ENCODE peak calls at places on chromosome 20, in five cellular contexts. S is HepG2, A is GM12878, W is upper lobe of left lung, E is K562. O is an unnamed sample.

GRCh38 chr20:4065405-4065841 is 50.1 kb upstream of the RNF24 start:
- ATAC-seq in S (no peak), W (no peak), A (no peak), E (no peak), O (peak; percentile 29)

GRCh38 chr20:20435453-20435852 is 67.5 kb downstream of the INSM1 start:
- ATAC-seq in E (no peak), W (no peak), S (peak; percentile 33), A (peak; percentile 60), O (no peak)

GRCh38 chr20:53925651-53926401 is 144.6 kb downstream of the BCAS1 start:
- ATAC-seq in A (peak; percentile 2), S (peak; percentile 18), E (no peak), W (no peak), O (no peak)

GRCh38 chr20:4925842-4926530 is 75.3 kb downstream of the SLC23A2 start:
- ATAC-seq in A (no peak), S (peak; percentile 43), E (no peak), W (peak; percentile 72), O (peak; percentile 90)

GRCh38 chr20:19769516-19769915 is 11.5 kb downstream of the RIN2 start:
- ATAC-seq in E (no peak), A (no peak), S (no peak), W (no peak), O (no peak)

GRCh38 chr20:51440589-51440988 is 101.9 kb downstream of the NFATC2 start:
- ATAC-seq in W (no peak), A (peak; percentile 78), S (no peak), E (no peak), O (no peak)

GRCh38 chr20:25081730-25082497 is at the start of gene VSX1:
- ATAC-seq in W (no peak), A (no peak), S (no peak), E (no peak), O (no peak)

GRCh38 chr20:55052464-55052863 is 577.1 kb downstream of the DOK5 start:
- ATAC-seq in E (no peak), W (no peak), A (peak; percentile 80), S (no peak), O (no peak)

GRCh38 chr20:44218441-44218840 is 7.9 kb upstream of the OSER1 start:
- ATAC-seq in A (no peak), W (no peak), E (no peak), S (no peak), O (no peak)

GRCh38 chr20:55174172-55174571 is 698.8 kb downstream of the DOK5 start:
- ATAC-seq in W (no peak), S (no peak), E (no peak), A (no peak), O (no peak)

GRCh38 chr20:2899243-2899642 is 26.0 kb downstream of the PTPRA start:
- ATAC-seq in W (no peak), A (peak; percentile 80), S (no peak), E (no peak), O (no peak)

GRCh38 chr20:41205313-41205712 is 68.0 kb downstream of the PLCG1 start:
- ATAC-seq in A (no peak), W (no peak), S (no peak), E (no peak), O (no peak)

GRCh38 chr20:49697071-49697470 is 16.6 kb downstream of the B4GALT5 start:
- ATAC-seq in W (no peak), E (no peak), A (no peak), S (peak; percentile 31), O (no peak)

GRCh38 chr20:25083773-25084615 is 2.1 kb upstream of the VSX1 start:
- ATAC-seq in S (no peak), W (peak; percentile 39), A (no peak), E (no peak), O (no peak)

GRCh38 chr20:52493177-52493711 is 301.7 kb upstream of the ZFP64 start:
- ATAC-seq in W (peak; percentile 58), E (no peak), A (no peak), S (no peak), O (no peak)

GRCh38 chr20:63141531-63141930 is 74.4 kb downstream of the YTHDF1 start:
- ATAC-seq in W (no peak), E (no peak), A (no peak), S (no peak), O (no peak)

GRCh38 chr20:33654680-33655161 is 7.4 kb upstream of the C20orf144 start:
- ATAC-seq in A (no peak), W (no peak), S (peak; percentile 0), E (peak; percentile 26), O (no peak)

GRCh38 chr20:23967616-23967979 is 21.0 kb downstream of the GGTLC1 start:
- ATAC-seq in W (no peak), S (no peak), A (no peak), E (no peak), O (no peak)

GRCh38 chr20:20823469-20823868 is 111.0 kb upstream of the RALGAPA2 start:
- ATAC-seq in A (no peak), E (no peak), S (no peak), W (peak; percentile 49), O (peak; percentile 44)

GRCh38 chr20:62303327-62304226 is 780 bp downstream of the ADRM1 start:
- ATAC-seq in W (peak; percentile 2), E (peak; percentile 5), A (peak; percentile 2), S (peak; percentile 62), O (no peak)

GRCh38 chr20:46063652-46064054 is 26.1 kb downstream of the NCOA5 start:
- ATAC-seq in S (no peak), E (no peak), A (peak; percentile 69), W (no peak), O (no peak)

GRCh38 chr20:19583532-19584175 is 174.4 kb upstream of the RIN2 start:
- ATAC-seq in E (peak; percentile 92), W (peak; percentile 83), A (peak; percentile 87), S (peak; percentile 89), O (peak; percentile 49)

GRCh38 chr20:22575087-22575721 is 9.2 kb downstream of the FOXA2 start:
- ATAC-seq in W (no peak), S (no peak), E (no peak), A (peak; percentile 74), O (no peak)

GRCh38 chr20:22575737-22576136 is 8.6 kb downstream of the FOXA2 start:
- ATAC-seq in S (no peak), E (no peak), A (no peak), W (no peak), O (no peak)

GRCh38 chr20:22572491-22572890 is 11.9 kb downstream of the FOXA2 start:
- ATAC-seq in E (no peak), A (no peak), W (peak; percentile 22), S (no peak), O (no peak)

GRCh38 chr20:22576273-22576672 is 8.1 kb downstream of the FOXA2 start:
- ATAC-seq in E (no peak), A (no peak), S (no peak), W (no peak), O (no peak)

GRCh38 chr20:22574545-22575086 is 9.8 kb downstream of the FOXA2 start:
- ATAC-seq in S (no peak), A (peak; percentile 43), E (no peak), W (no peak), O (no peak)
- H3K4me1 ChIP-seq in S (peaks cover 83% of the 10 kb centered on the region), A (peaks cover 17% of the 10 kb centered on the region), E (peaks cover 12% of the 10 kb centered on the region), W (peaks cover 28% of the 10 kb centered on the region), O (peaks cover 26% of the 10 kb centered on the region)

GRCh38 chr20:59006167-59006863 is 739 bp downstream of the CTSZ start:
- ATAC-seq in E (peak; percentile 18), A (peak; percentile 5), S (peak; percentile 27), W (peak; percentile 9), O (no peak)
- TF ChIP-seq POLR2AphosphoS5 in E (no peak), A (peak; percentile 85), S (no peak), W (no peak), O (no peak)

GRCh38 chr20:35768731-35769664 is 2.8 kb upstream of the PHF20 start:
- ATAC-seq in S (peak; percentile 37), E (peak; percentile 16), A (peak; percentile 58), W (peak; percentile 81), O (peak; percentile 69)
- TF ChIP-seq EP300 in S (no peak), E (no peak), A (no peak), W (peak; percentile 77), O (no peak)

GRCh38 chr20:38926142-38926933 is at the start of gene FAM83D:
- ATAC-seq in S (peak; percentile 93), E (peak; percentile 96), A (peak; percentile 96), W (peak; percentile 97), O (peak; percentile 96)
- H3K4me1 ChIP-seq in S (peaks cover 57% of the 10 kb centered on the region), E (peaks cover 17% of the 10 kb centered on the region), A (peaks cover 12% of the 10 kb centered on the region), W (peaks cover 26% of the 10 kb centered on the region), O (no peaks in the 10 kb centered on the region)

GRCh38 chr20:17534077-17534476 is 2.9 kb upstream of the BFSP1 start:
- ATAC-seq in W (no peak), S (no peak), A (no peak), E (no peak), O (no peak)

GRCh38 chr20:17538517-17539170 is 7.5 kb upstream of the BFSP1 start:
- ATAC-seq in A (peak; percentile 76), S (no peak), E (no peak), W (no peak), O (no peak)

GRCh38 chr20:17533396-17533795 is 2.2 kb upstream of the BFSP1 start:
- ATAC-seq in A (peak; percentile 61), W (no peak), E (peak; percentile 80), S (peak; percentile 8), O (no peak)

GRCh38 chr20:17537959-17538358 is 6.8 kb upstream of the BFSP1 start:
- ATAC-seq in W (no peak), S (no peak), A (no peak), E (no peak), O (no peak)

GRCh38 chr20:17536944-17537444 is 5.8 kb upstream of the BFSP1 start:
- ATAC-seq in S (peak; percentile 100), E (peak; percentile 99), W (peak; percentile 96), A (peak; percentile 98), O (peak; percentile 92)
- TF ChIP-seq POLR2AphosphoS5 in S (no peak), E (no peak), W (no peak), A (no peak), O (no peak)

DNA sequence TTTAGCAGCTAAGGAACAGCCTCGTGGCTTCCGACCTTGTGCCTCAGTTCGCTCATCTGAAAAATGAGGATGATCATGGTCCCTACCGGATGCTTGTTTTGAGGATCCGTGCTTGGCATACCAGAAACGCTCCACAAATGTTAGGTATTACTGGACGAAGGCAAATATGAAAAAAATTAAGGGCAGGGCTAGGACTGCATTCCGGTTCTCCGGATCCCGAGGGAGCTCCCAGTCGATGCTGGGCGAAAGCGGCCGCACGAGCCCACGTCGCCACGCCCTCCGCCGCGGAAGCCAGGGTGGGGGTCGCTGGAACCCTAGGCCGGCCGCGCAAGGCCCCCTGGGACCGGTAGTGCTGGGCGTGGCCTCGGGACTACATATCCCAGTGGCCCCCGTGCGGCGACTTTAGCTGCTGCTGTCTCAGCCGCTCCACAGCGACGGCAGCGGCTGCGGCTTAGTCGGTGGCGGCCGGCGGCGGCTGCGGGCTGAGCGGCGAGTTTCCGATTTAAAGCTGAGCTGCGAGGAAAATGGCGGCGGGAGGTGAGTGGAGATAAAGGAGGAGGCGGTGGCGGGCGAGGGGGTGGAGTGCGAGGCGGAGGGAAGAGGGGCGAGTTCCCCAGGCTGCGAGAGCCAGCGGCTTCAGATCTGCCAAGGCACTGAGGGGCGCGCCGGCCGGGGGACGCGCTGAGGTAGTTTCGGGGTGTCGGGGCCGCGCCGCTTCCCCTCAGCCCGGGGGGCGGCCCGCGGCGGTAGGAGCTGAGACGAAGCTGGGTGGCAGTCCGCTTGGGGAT is at the start of gene NCOA3:
- ATAC-seq in W (peak; percentile 97), E (peak; percentile 96), A (peak; percentile 82), S (peak; percentile 97), O (peak; percentile 98)
- TF ChIP-seq EP300 in W (no peak), E (peak; percentile 32), A (no peak), S (peak; percentile 63), O (no peak)

GRCh38 chr20:1761598-1761997 is 104.0 kb upstream of the SIRPG start:
- ATAC-seq in E (no peak), W (no peak), A (no peak), S (no peak), O (no peak)
- H3K4me1 ChIP-seq in E (no peaks in the 10 kb centered on the region), W (peaks cover 7% of the 10 kb centered on the region), A (peaks cover 4% of the 10 kb centered on the region), S (peaks cover 16% of the 10 kb centered on the region), O (peaks cover 6% of the 10 kb centered on the region)

O was measured in gastroesophageal sphincter.